ENCODE peak calls at places on chromosomes 13 and 19, in five cellular contexts. L, C, D, T and Y are unnamed samples.

GRCh38 chr13:44136693-44137268 is 236.8 kb upstream of the SERP2 start:
- DNase-seq in L (no peak), C (no peak), D (no peak), T (no peak), Y (no peak)

GRCh38 chr19:18194554-18195238 is 1.7 kb downstream of the MPV17L2 start:
- DNase-seq in D (peak; percentile 58), T (peak; percentile 48), L (no peak), C (no peak), Y (no peak)

GRCh38 chr13:19681517-19681916 is 48.1 kb downstream of the MPHOSPH8 start:
- DNase-seq in C (no peak), L (no peak), T (no peak), D (no peak), Y (no peak)

GRCh38 chr13:64164435-64164834 is 2748.8 kb upstream of the PCDH20 start:
- DNase-seq in C (no peak), L (no peak), T (peak; percentile 43), D (no peak), Y (no peak)

GRCh38 chr19:58182989-58183821 is at the start of gene ZNF274:
- DNase-seq in T (peak; percentile 96), L (peak; percentile 95), D (peak; percentile 94), C (peak; percentile 98), Y (peak; percentile 93)

GRCh38 chr19:49968279-49968922 is 7.4 kb upstream of the SIGLEC11 start:
- DNase-seq in C (no peak), T (no peak), D (no peak), L (no peak), Y (no peak)

GRCh38 chr19:55647732-55648656 is at the start of gene CCDC106:
- DNase-seq in C (peak; percentile 73), D (peak; percentile 79), L (no peak), T (peak; percentile 73), Y (peak; percentile 76)

GRCh38 chr19:55601127-55601526 is 1.0 kb downstream of the ZNF524 start:
- DNase-seq in C (no peak), L (no peak), T (no peak), D (no peak), Y (no peak)

GRCh38 chr13:77511552-77511951 is 24.0 kb upstream of the SCEL start:
- DNase-seq in T (no peak), L (no peak), D (no peak), C (no peak), Y (no peak)

GRCh38 chr13:19586904-19587634 is 25.7 kb upstream of the TPTE2 start:
- DNase-seq in L (peak; percentile 42), D (no peak), T (no peak), C (no peak), Y (peak; percentile 38)

GRCh38 chr13:113475280-113475679 is 15.2 kb downstream of the DCUN1D2 start:
- DNase-seq in D (no peak), T (no peak), C (no peak), L (no peak), Y (no peak)

GRCh38 chr19:2646866-2647535 is 55.5 kb downstream of the GNG7 start:
- DNase-seq in D (no peak), T (no peak), C (no peak), L (no peak), Y (no peak)

GRCh38 chr19:35725216-35725861 is 7.5 kb downstream of the KMT2B start:
- DNase-seq in C (no peak), T (no peak), D (no peak), L (no peak), Y (no peak)

GRCh38 chr19:21023901-21024300 is 3.4 kb downstream of the ZNF430 start:
- DNase-seq in L (no peak), D (no peak), T (no peak), C (no peak), Y (no peak)

GRCh38 chr13:37105251-37105714 is at the start of gene CSNK1A1L:
- DNase-seq in D (no peak), C (no peak), T (no peak), L (no peak), Y (no peak)

GRCh38 chr13:48160879-48161278 is 66.0 kb upstream of the MED4 start:
- DNase-seq in L (no peak), T (no peak), C (no peak), D (no peak), Y (no peak)

GRCh38 chr13:24225930-24226329 is 65.4 kb downstream of the SPATA13 start:
- DNase-seq in L (no peak), C (no peak), D (no peak), T (no peak), Y (no peak)

GRCh38 chr19:55694656-55695491 is 19.8 kb downstream of the EPN1 start:
- DNase-seq in T (no peak), C (no peak), L (no peak), D (no peak), Y (no peak)

GRCh38 chr19:4172861-4173473 is 9.4 kb downstream of the SIRT6 start:
- DNase-seq in C (peak; percentile 71), L (peak; percentile 73), D (peak; percentile 98), T (peak; percentile 72), Y (peak; percentile 67)

GRCh38 chr19:49165111-49165750 is 7.6 kb downstream of the TRPM4 start:
- DNase-seq in D (no peak), C (no peak), T (no peak), L (no peak), Y (no peak)

GRCh38 chr13:32720026-32720425 is 133.8 kb downstream of the PDS5B start:
- DNase-seq in D (no peak), T (no peak), C (no peak), L (no peak), Y (no peak)

GRCh38 chr13:31195616-31196015 is 4.2 kb upstream of the B3GLCT start:
- DNase-seq in D (no peak), L (no peak), T (no peak), C (no peak), Y (no peak)

GRCh38 chr19:13102666-13103584 is at the start of gene LYL1:
- DNase-seq in C (peak; percentile 24), D (peak; percentile 66), L (no peak), T (no peak), Y (peak; percentile 85)

GRCh38 chr19:4800591-4801081 is 9.1 kb downstream of the FEM1A start:
- DNase-seq in T (peak; percentile 56), L (no peak), D (no peak), C (peak; percentile 86), Y (no peak)

GRCh38 chr13:28744091-28744536 is 25.3 kb upstream of the SLC46A3 start:
- DNase-seq in L (no peak), T (no peak), C (no peak), D (no peak), Y (no peak)

GRCh38 chr13:51955281-51955771 is 55.9 kb downstream of the ATP7B start:
- DNase-seq in D (no peak), L (no peak), C (no peak), T (no peak), Y (no peak)

GRCh38 chr19:15733895-15734294 is 3.9 kb upstream of the OR10H3 start:
- DNase-seq in T (no peak), L (no peak), D (no peak), C (no peak), Y (no peak)

GRCh38 chr13:50679321-50679720 is 164.2 kb downstream of the DLEU7 start:
- DNase-seq in C (no peak), L (no peak), D (no peak), T (no peak), Y (no peak)

GRCh38 chr19:50717026-50717723 is 2.4 kb downstream of the SHANK1 start:
- DNase-seq in T (no peak), C (no peak), L (no peak), D (peak; percentile 33), Y (no peak)

GRCh38 chr13:75703768-75704167 is 67.6 kb downstream of the LMO7 start:
- DNase-seq in L (no peak), T (no peak), C (no peak), D (no peak), Y (no peak)

GRCh38 chr13:75705395-75705794 is 69.3 kb downstream of the LMO7 start:
- DNase-seq in C (no peak), L (no peak), D (no peak), T (no peak), Y (no peak)

GRCh38 chr13:75704942-75705320 is 68.8 kb downstream of the LMO7 start:
- DNase-seq in L (no peak), D (no peak), T (peak; percentile 52), C (peak; percentile 63), Y (no peak)

GRCh38 chr13:75704194-75704941 is 68.2 kb downstream of the LMO7 start:
- DNase-seq in T (no peak), L (no peak), D (no peak), C (no peak), Y (no peak)

GRCh38 chr13:75705908-75706307 is 69.8 kb downstream of the LMO7 start:
- DNase-seq in D (no peak), C (no peak), T (no peak), L (no peak), Y (no peak)
- TF ChIP-seq CTCF in D (no peak), C (no peak), T (no peak), L (no peak), Y (no peak)

GRCh38 chr19:33226550-33227241 is 1.0 kb upstream of the SLC7A10 start:
- DNase-seq in D (peak; percentile 65), L (no peak), T (peak; percentile 31), C (no peak), Y (no peak)

GRCh38 chr19:33227242-33227650 is 1.6 kb upstream of the SLC7A10 start:
- DNase-seq in L (no peak), T (peak; percentile 26), C (no peak), D (no peak), Y (no peak)

GRCh38 chr19:33225458-33225925 is at the start of gene SLC7A10:
- DNase-seq in D (peak; percentile 31), C (no peak), L (no peak), T (peak; percentile 19), Y (no peak)

GRCh38 chr19:33227870-33228599 is 2.4 kb upstream of the SLC7A10 start:
- DNase-seq in C (no peak), T (no peak), L (no peak), D (no peak), Y (no peak)

GRCh38 chr19:33224694-33225457 is 774 bp downstream of the SLC7A10 start:
- DNase-seq in L (no peak), C (no peak), D (no peak), T (peak; percentile 13), Y (no peak)
- TF ChIP-seq CTCF in L (no peak), C (no peak), D (no peak), T (no peak), Y (no peak)

GRCh38 chr13:95327190-95327589 is 25.9 kb upstream of the ABCC4 start:
- DNase-seq in C (no peak), D (no peak), T (no peak), L (no peak), Y (no peak)

GRCh38 chr13:95325485-95325884 is 24.2 kb upstream of the ABCC4 start:
- DNase-seq in T (no peak), C (no peak), D (no peak), L (no peak), Y (no peak)

GRCh38 chr13:95323930-95324662 is 22.8 kb upstream of the ABCC4 start:
- DNase-seq in C (no peak), L (no peak), T (no peak), D (no peak), Y (no peak)

GRCh38 chr13:95326695-95327094 is 25.4 kb upstream of the ABCC4 start:
- DNase-seq in T (no peak), C (no peak), D (no peak), L (no peak), Y (no peak)
- TF ChIP-seq CTCF in T (no peak), C (no peak), D (no peak), L (no peak), Y (no peak)

GRCh38 chr13:54449922-54450321 is 1421.3 kb downstream of the OLFM4 start:
- DNase-seq in C (no peak), D (no peak), L (no peak), T (no peak), Y (no peak)
- TF ChIP-seq CTCF in C (no peak), D (peak; percentile 31), L (no peak), T (no peak), Y (no peak)